ENCODE peak calls at places on chromosome 4, in four cellular contexts. One of them, this sample, is unnamed.

GRCh38 chr4:188657365-188657764 is 518.1 kb downstream of the TRIML1 start:
- DNase-seq in pons: no peak
- DNase-seq in NCI-H1105 treated with DMSO at 0.1 percent for 48 hours: no peak
- DNase-seq in sciatic nerve: no peak
- DNase-seq in this sample: no peak

GRCh38 chr4:85430697-85431096 is 44.3 kb upstream of the ARHGAP24 start:
- DNase-seq in NCI-H1105 treated with DMSO at 0.1 percent for 48 hours: no peak
- DNase-seq in sciatic nerve: no peak
- DNase-seq in pons: no peak
- DNase-seq in this sample: no peak

GRCh38 chr4:85210353-85210752 is 243.9 kb upstream of the WDFY3 start:
- DNase-seq in sciatic nerve: no peak
- DNase-seq in pons: no peak
- DNase-seq in NCI-H1105 treated with DMSO at 0.1 percent for 48 hours: peak
- DNase-seq in this sample: no peak

GRCh38 chr4:140595065-140595464 is 26.3 kb upstream of the UCP1 start:
- DNase-seq in pons: no peak
- DNase-seq in sciatic nerve: no peak
- DNase-seq in NCI-H1105 treated with DMSO at 0.1 percent for 48 hours: peak
- DNase-seq in this sample: no peak

GRCh38 chr4:18075823-18076433 is 54.4 kb upstream of the LCORL start:
- DNase-seq in NCI-H1105 treated with DMSO at 0.1 percent for 48 hours: no peak
- DNase-seq in pons: peak
- DNase-seq in sciatic nerve: no peak
- DNase-seq in this sample: peak

GRCh38 chr4:1340181-1340747 is 6.7 kb upstream of the UVSSA start:
- DNase-seq in NCI-H1105 treated with DMSO at 0.1 percent for 48 hours: no peak
- DNase-seq in sciatic nerve: no peak
- DNase-seq in pons: no peak
- DNase-seq in this sample: no peak

GRCh38 chr4:15547392-15547791 is 77.7 kb downstream of the CC2D2A start:
- DNase-seq in sciatic nerve: no peak
- DNase-seq in NCI-H1105 treated with DMSO at 0.1 percent for 48 hours: no peak
- DNase-seq in pons: no peak
- DNase-seq in this sample: no peak

GRCh38 chr4:185638548-185639301 is 103.4 kb upstream of the PDLIM3 start:
- DNase-seq in pons: no peak
- DNase-seq in sciatic nerve: no peak
- DNase-seq in NCI-H1105 treated with DMSO at 0.1 percent for 48 hours: no peak
- DNase-seq in this sample: no peak

GRCh38 chr4:95250544-95251137 is 298.1 kb downstream of the UNC5C start:
- DNase-seq in NCI-H1105 treated with DMSO at 0.1 percent for 48 hours: peak
- DNase-seq in pons: no peak
- DNase-seq in sciatic nerve: no peak
- DNase-seq in this sample: no peak

GRCh38 chr4:82744284-82744963 is 54.2 kb downstream of the SCD5 start:
- DNase-seq in NCI-H1105 treated with DMSO at 0.1 percent for 48 hours: peak
- DNase-seq in sciatic nerve: no peak
- DNase-seq in pons: no peak
- DNase-seq in this sample: no peak

GRCh38 chr4:2685541-2685940 is 70.6 kb downstream of the TNIP2 start:
- DNase-seq in sciatic nerve: no peak
- DNase-seq in pons: no peak
- DNase-seq in NCI-H1105 treated with DMSO at 0.1 percent for 48 hours: no peak
- DNase-seq in this sample: no peak

GRCh38 chr4:1315838-1316536 is 26.3 kb downstream of the MAEA start:
- DNase-seq in NCI-H1105 treated with DMSO at 0.1 percent for 48 hours: no peak
- DNase-seq in pons: no peak
- DNase-seq in sciatic nerve: no peak
- DNase-seq in this sample: no peak

GRCh38 chr4:38189445-38189844 is 229.2 kb downstream of the PTTG2 start:
- DNase-seq in pons: no peak
- DNase-seq in sciatic nerve: no peak
- DNase-seq in NCI-H1105 treated with DMSO at 0.1 percent for 48 hours: no peak
- DNase-seq in this sample: no peak

GRCh38 chr4:1310031-1310795 is 20.5 kb downstream of the MAEA start:
- DNase-seq in pons: no peak
- DNase-seq in NCI-H1105 treated with DMSO at 0.1 percent for 48 hours: no peak
- DNase-seq in sciatic nerve: no peak
- DNase-seq in this sample: no peak

GRCh38 chr4:8475751-8476575 is 35.4 kb downstream of the TRMT44 start:
- DNase-seq in NCI-H1105 treated with DMSO at 0.1 percent for 48 hours: no peak
- DNase-seq in sciatic nerve: no peak
- DNase-seq in pons: no peak
- DNase-seq in this sample: no peak

GRCh38 chr4:55256787-55257186 is 89.3 kb upstream of the SRD5A3 start:
- DNase-seq in pons: no peak
- DNase-seq in NCI-H1105 treated with DMSO at 0.1 percent for 48 hours: no peak
- DNase-seq in sciatic nerve: no peak
- DNase-seq in this sample: peak

GRCh38 chr4:52051615-52052474 is 741 bp downstream of the SPATA18 start:
- DNase-seq in sciatic nerve: peak
- DNase-seq in pons: peak
- DNase-seq in NCI-H1105 treated with DMSO at 0.1 percent for 48 hours: peak
- DNase-seq in this sample: peak

GRCh38 chr4:860561-860960 is 34.6 kb upstream of the CPLX1 start:
- DNase-seq in pons: no peak
- DNase-seq in sciatic nerve: no peak
- DNase-seq in NCI-H1105 treated with DMSO at 0.1 percent for 48 hours: no peak
- DNase-seq in this sample: no peak

GRCh38 chr4:115113382-115114106 is at the start of gene NDST4:
- DNase-seq in sciatic nerve: no peak
- DNase-seq in NCI-H1105 treated with DMSO at 0.1 percent for 48 hours: peak
- DNase-seq in pons: peak
- DNase-seq in this sample: peak

GRCh38 chr4:86032476-86033022 is 327.3 kb downstream of the MAPK10 start:
- DNase-seq in pons: peak
- DNase-seq in sciatic nerve: no peak
- DNase-seq in NCI-H1105 treated with DMSO at 0.1 percent for 48 hours: no peak
- DNase-seq in this sample: peak

This sample was measured in Ammon's horn.